ENCODE peak calls at places on chromosomes 11 and 22, in seven cellular contexts. Q, X, J, N, P, C and L are unnamed samples.

GRCh38 chr22:25100972-25101371 is 98.7 kb upstream of the CRYBB3 start:
- DNase-seq in Q (no peak), X (no peak), J (no peak), N (no peak), P (no peak), C (no peak), L (no peak)

GRCh38 chr11:26572770-26573402 is 823 bp upstream of the MUC15 start:
- DNase-seq in Q (no peak), X (no peak), J (no peak), N (no peak), P (no peak), C (no peak), L (peak; percentile 10)

GRCh38 chr11:63851354-63851753 is 12.4 kb downstream of the MARK2 start:
- DNase-seq in Q (no peak), X (no peak), J (no peak), N (no peak), P (no peak), C (no peak), L (no peak)

GRCh38 chr11:86519064-86519911 is 144.6 kb downstream of the CCDC81 start:
- DNase-seq in Q (peak; percentile 39), X (peak; percentile 31), J (no peak), N (no peak), P (no peak), C (no peak), L (peak; percentile 49)

GRCh38 chr11:19510468-19510867 is 202.2 kb upstream of the NAV2 start:
- DNase-seq in Q (no peak), X (no peak), J (no peak), N (no peak), P (no peak), C (no peak), L (no peak)

GRCh38 chr11:44634401-44635281 is 69.2 kb downstream of the CD82 start:
- DNase-seq in Q (peak; percentile 83), X (peak; percentile 94), J (no peak), N (peak; percentile 86), P (peak; percentile 82), C (peak; percentile 93), L (peak; percentile 45)

GRCh38 chr22:49320714-49321476 is 506.8 kb downstream of the BRD1 start:
- DNase-seq in Q (no peak), X (no peak), J (no peak), N (no peak), P (no peak), C (peak; percentile 37), L (no peak)

GRCh38 chr11:128190312-128190711 is 397.0 kb downstream of the ETS1 start:
- DNase-seq in Q (no peak), X (no peak), J (no peak), N (no peak), P (no peak), C (no peak), L (no peak)

GRCh38 chr22:30159561-30160353 is 79.5 kb downstream of the HORMAD2 start:
- DNase-seq in Q (no peak), X (no peak), J (no peak), N (no peak), P (peak; percentile 35), C (no peak), L (peak; percentile 63)

GRCh38 chr22:29302402-29302680 is 4.1 kb upstream of the GAS2L1 start:
- DNase-seq in Q (no peak), X (no peak), J (no peak), N (no peak), P (no peak), C (no peak), L (no peak)

GRCh38 chr22:19974233-19974861 is 32.7 kb upstream of the TXNRD2 start:
- DNase-seq in Q (no peak), X (no peak), J (peak; percentile 72), N (no peak), P (peak; percentile 38), C (no peak), L (peak; percentile 30)

GRCh38 chr22:49349841-49350381 is 477.8 kb downstream of the BRD1 start:
- DNase-seq in Q (no peak), X (no peak), J (no peak), N (no peak), P (no peak), C (peak; percentile 55), L (no peak)

GRCh38 chr22:31020334-31020733 is 51.3 kb downstream of the TUG1 start:
- DNase-seq in Q (no peak), X (no peak), J (no peak), N (no peak), P (no peak), C (no peak), L (no peak)

GRCh38 chr11:125364085-125364822 is 131.8 kb downstream of the FEZ1 start:
- DNase-seq in Q (no peak), X (no peak), J (no peak), N (no peak), P (no peak), C (no peak), L (peak; percentile 57)

GRCh38 chr11:110463153-110463552 is 33.4 kb downstream of the FDX1 start:
- DNase-seq in Q (peak; percentile 14), X (peak; percentile 31), J (peak; percentile 30), N (no peak), P (no peak), C (no peak), L (peak; percentile 14)

GRCh38 chr11:79331251-79331901 is 109.5 kb downstream of the TENM4 start:
- DNase-seq in Q (no peak), X (no peak), J (no peak), N (no peak), P (no peak), C (no peak), L (no peak)

GRCh38 chr11:63683133-63683991 is 2.1 kb downstream of the RTN3 start:
- DNase-seq in Q (no peak), X (no peak), J (no peak), N (no peak), P (no peak), C (no peak), L (no peak)

GRCh38 chr11:36985562-36985961 is 387.5 kb upstream of the RAG2 start:
- DNase-seq in Q (no peak), X (no peak), J (no peak), N (no peak), P (no peak), C (no peak), L (no peak)

GRCh38 chr11:102293873-102294601 is 23.2 kb upstream of the BIRC3 start:
- DNase-seq in Q (no peak), X (no peak), J (peak; percentile 84), N (no peak), P (no peak), C (no peak), L (peak; percentile 48)

GRCh38 chr11:14414470-14415461 is 55.8 kb upstream of the RRAS2 start:
- DNase-seq in Q (no peak), X (no peak), J (peak; percentile 67), N (no peak), P (no peak), C (no peak), L (no peak)

DNA sequence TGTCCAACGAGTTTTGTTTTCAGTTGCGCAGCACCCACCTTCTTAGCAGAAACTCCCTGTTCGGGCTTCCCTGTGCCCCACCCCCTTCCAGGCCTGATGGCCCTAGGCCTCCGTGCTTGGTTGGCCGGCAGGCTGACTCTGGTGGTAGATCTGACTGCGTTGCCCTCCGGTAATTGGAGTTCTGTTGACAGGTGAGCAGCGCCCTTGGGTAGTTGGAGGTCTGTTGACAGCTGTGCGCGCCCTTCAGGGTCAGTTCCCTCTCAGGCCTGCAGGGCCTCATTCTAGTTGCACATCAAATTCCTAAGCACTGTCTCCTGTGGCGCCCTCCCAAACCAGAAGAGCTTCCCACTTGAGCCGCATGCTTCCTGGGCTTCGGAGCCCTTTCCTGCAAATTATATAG is 776 bp downstream of the DGCR6 start:
- DNase-seq in Q (no peak), X (no peak), J (no peak), N (no peak), P (peak; percentile 6), C (no peak), L (no peak)
- TF ChIP-seq CTCF in Q (no peak), X (no peak), J (no peak), N (no peak), P (no peak), C (no peak), L (no peak)

GRCh38 chr22:35023692-35024363 is 42.1 kb upstream of the ISX start:
- DNase-seq in Q (peak; percentile 45), X (peak; percentile 24), J (peak; percentile 87), N (peak; percentile 84), P (peak; percentile 63), C (peak; percentile 84), L (no peak)
- TF ChIP-seq CTCF in Q (peak; percentile 88), X (peak; percentile 62), J (peak; percentile 91), N (peak; percentile 92), P (peak; percentile 76), C (peak; percentile 86), L (peak; percentile 88)

GRCh38 chr11:76266701-76267100 is 60.4 kb upstream of the WNT11 start:
- DNase-seq in Q (no peak), X (no peak), J (no peak), N (no peak), P (no peak), C (no peak), L (no peak)
- TF ChIP-seq CTCF in Q (no peak), X (no peak), J (no peak), N (no peak), P (no peak), C (no peak), L (no peak)

GRCh38 chr11:35617316-35617686 is 959 bp upstream of the FJX1 start:
- DNase-seq in Q (no peak), X (no peak), J (no peak), N (no peak), P (no peak), C (no peak), L (no peak)

GRCh38 chr11:35619030-35619753 is 932 bp downstream of the FJX1 start:
- DNase-seq in Q (no peak), X (peak; percentile 24), J (peak; percentile 77), N (peak; percentile 69), P (peak; percentile 47), C (peak; percentile 85), L (peak; percentile 68)

GRCh38 chr11:35619754-35620640 is 1.7 kb downstream of the FJX1 start:
- DNase-seq in Q (peak; percentile 34), X (no peak), J (peak; percentile 35), N (no peak), P (peak; percentile 17), C (peak; percentile 81), L (no peak)

GRCh38 chr11:35617687-35618496 is at the start of gene FJX1:
- DNase-seq in Q (peak; percentile 57), X (peak; percentile 68), J (peak; percentile 83), N (peak; percentile 79), P (peak; percentile 51), C (peak; percentile 86), L (peak; percentile 97)

DNA sequence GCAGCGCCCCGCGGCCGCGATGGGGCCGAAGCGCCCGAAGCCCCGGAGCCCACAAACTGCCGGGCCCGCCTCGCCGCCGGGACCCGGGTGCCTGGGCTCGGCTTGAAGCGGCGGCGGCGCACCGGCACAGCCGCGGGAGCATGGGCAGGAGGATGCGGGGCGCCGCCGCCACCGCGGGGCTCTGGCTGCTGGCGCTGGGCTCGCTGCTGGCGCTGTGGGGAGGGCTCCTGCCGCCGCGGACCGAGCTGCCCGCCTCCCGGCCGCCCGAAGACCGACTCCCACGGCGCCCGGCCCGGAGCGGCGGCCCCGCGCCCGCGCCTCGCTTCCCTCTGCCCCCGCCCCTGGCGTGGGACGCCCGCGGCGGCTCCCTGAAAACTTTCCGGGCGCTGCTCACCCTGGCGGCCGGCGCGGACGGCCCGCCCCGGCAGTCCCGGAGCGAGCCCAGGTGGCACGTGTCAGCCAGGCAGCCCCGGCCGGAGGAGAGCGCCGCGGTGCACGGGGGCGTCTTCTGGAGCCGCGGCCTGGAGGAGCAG is 303 bp downstream of the FJX1 start:
- DNase-seq in Q (peak; percentile 12), X (peak; percentile 25), J (peak; percentile 71), N (no peak), P (peak; percentile 37), C (no peak), L (no peak)
- TF ChIP-seq CTCF in Q (no peak), X (peak; percentile 27), J (no peak), N (no peak), P (no peak), C (no peak), L (peak; percentile 20)